ENCODE peak calls at places on chromosomes 4 and X, in six cellular contexts. R is endodermal cell; U is CD8-positive, alpha-beta memory T cell; I is spleen; D is Peyer's patch; B is sigmoid colon. K is an unnamed sample.

GRCh38 chr4:147578057-147578476 is 39.1 kb upstream of the TMEM184C start:
- DNase-seq in I (no peak), D (no peak), R (no peak), B (no peak), U (no peak), K (no peak)

GRCh38 chrX:104137496-104137895 is 19.3 kb downstream of the SLC25A53 start:
- DNase-seq in B (no peak), D (no peak), U (no peak), I (no peak), R (no peak), K (no peak)

GRCh38 chr4:81442479-81443085 is 29.1 kb downstream of the RASGEF1B start:
- DNase-seq in B (no peak), D (no peak), I (no peak), R (no peak), U (no peak), K (no peak)

GRCh38 chr4:81164623-81165416 is 50.2 kb downstream of the PRKG2 start:
- DNase-seq in B (no peak), I (no peak), R (no peak), U (no peak), D (no peak), K (no peak)

GRCh38 chr4:60682901-60683300 is 517.2 kb upstream of the ADGRL3 start:
- DNase-seq in D (no peak), I (no peak), R (no peak), B (no peak), U (no peak), K (no peak)

GRCh38 chr4:186657766-186658165 is 65.9 kb downstream of the FAT1 start:
- DNase-seq in D (no peak), U (no peak), R (no peak), B (no peak), I (no peak), K (no peak)

GRCh38 chrX:150880808-150881165 is 17.7 kb downstream of the CD99L2 start:
- DNase-seq in B (no peak), I (no peak), D (no peak), R (no peak), U (no peak), K (no peak)

GRCh38 chrX:30570505-30570904 is 7.1 kb downstream of the TASL start:
- DNase-seq in I (no peak), U (peak), D (no peak), R (no peak), B (no peak), K (no peak)

GRCh38 chr4:34720563-34720962 is 1523.8 kb downstream of the ARAP2 start:
- DNase-seq in D (no peak), I (no peak), B (no peak), R (no peak), U (no peak), K (no peak)

GRCh38 chr4:134727696-134728095 is 526.1 kb upstream of the PABPC4L start:
- DNase-seq in D (no peak), B (no peak), R (no peak), I (no peak), U (no peak), K (no peak)

GRCh38 chr4:76752911-76753494 is 144.9 kb downstream of the SOWAHB start:
- DNase-seq in B (no peak), D (no peak), U (no peak), I (no peak), R (no peak), K (no peak)

GRCh38 chr4:183852910-183853555 is 52.1 kb upstream of the STOX2 start:
- DNase-seq in I (no peak), U (no peak), B (no peak), R (no peak), D (no peak), K (no peak)

GRCh38 chr4:40046311-40046980 is 10.2 kb upstream of the N4BP2 start:
- DNase-seq in D (no peak), I (no peak), U (no peak), R (no peak), B (no peak), K (no peak)

GRCh38 chr4:74675673-74676279 is 118.5 kb downstream of the BTC start:
- DNase-seq in R (no peak), D (no peak), B (no peak), I (no peak), U (no peak), K (no peak)

GRCh38 chr4:73998040-73999011 is at the start of gene CXCL5:
- DNase-seq in B (no peak), I (peak), R (peak), D (no peak), U (no peak), K (peak)

GRCh38 chrX:107742754-107743191 is 32.8 kb downstream of the TSC22D3 start:
- DNase-seq in I (peak), U (no peak), B (no peak), D (no peak), R (peak), K (peak)

GRCh38 chrX:97685753-97686152 is 802.0 kb downstream of the RPA4 start:
- DNase-seq in R (no peak), D (no peak), U (no peak), I (no peak), B (no peak), K (no peak)

GRCh38 chrX:63430026-63430425 is 78.9 kb upstream of the SPIN4 start:
- DNase-seq in D (no peak), U (no peak), I (no peak), R (no peak), B (no peak), K (no peak)

GRCh38 chrX:71099736-71100135 is 4.1 kb downstream of the FOXO4 start:
- DNase-seq in B (no peak), D (no peak), I (peak), U (no peak), R (peak), K (no peak)

GRCh38 chr4:157172011-157172410 is 48.5 kb upstream of the GRIA2 start:
- DNase-seq in I (no peak), D (no peak), R (no peak), B (no peak), U (no peak), K (no peak)

GRCh38 chr4:38739438-38739837 is 43.4 kb downstream of the TLR10 start:
- DNase-seq in D (no peak), R (no peak), U (no peak), I (no peak), B (no peak), K (no peak)

GRCh38 chrX:29478336-29479069 is 736.9 kb upstream of the MAGEB2 start:
- DNase-seq in B (no peak), U (no peak), D (no peak), I (no peak), R (peak), K (no peak)

GRCh38 chr4:137408527-137409177 is 123.6 kb downstream of the PCDH18 start:
- DNase-seq in U (no peak), I (no peak), D (no peak), R (no peak), B (no peak), K (no peak)

GRCh38 chrX:30620125-30620524 is 33.1 kb upstream of the GK start:
- DNase-seq in B (no peak), R (no peak), D (no peak), U (no peak), I (no peak), K (no peak)

GRCh38 chrX:129961180-129962083 is 21.0 kb upstream of the BCORL1 start:
- DNase-seq in U (peak), I (peak), B (peak), R (peak), D (peak), K (peak)

GRCh38 chr4:2942037-2942531 is 21.1 kb downstream of the NOP14 start:
- DNase-seq in U (peak), D (no peak), I (peak), R (peak), B (no peak), K (no peak)

GRCh38 chr4:45280121-45280520 is 553.8 kb upstream of the GNPDA2 start:
- DNase-seq in B (no peak), U (no peak), I (no peak), R (no peak), D (no peak), K (no peak)

GRCh38 chr4:146915132-146915531 is 30.5 kb downstream of the TTC29 start:
- DNase-seq in B (no peak), R (no peak), U (no peak), D (no peak), I (no peak), K (no peak)

GRCh38 chrX:118634336-118634735 is 93.1 kb upstream of the IL13RA1 start:
- DNase-seq in B (no peak), U (no peak), R (no peak), D (no peak), I (peak), K (no peak)
- H3K27ac ChIP-seq in B (no peak), U (no peak), R (no peak), D (no peak), I (no peak), K (no peak)

GRCh38 chr4:155757745-155758265 is 1.0 kb upstream of the GUCY1B1 start:
- DNase-seq in B (no peak), D (no peak), I (no peak), R (no peak), U (no peak), K (no peak)

GRCh38 chr4:155759372-155760252 is 791 bp downstream of the GUCY1B1 start:
- DNase-seq in I (peak), D (no peak), B (peak), R (peak), U (no peak), K (peak)

GRCh38 chr4:155761916-155762315 is 3.1 kb downstream of the GUCY1B1 start:
- DNase-seq in D (no peak), B (no peak), U (no peak), I (no peak), R (no peak), K (no peak)

GRCh38 chr4:155761047-155761446 is 2.2 kb downstream of the GUCY1B1 start:
- DNase-seq in I (no peak), D (no peak), U (no peak), R (no peak), B (no peak), K (no peak)

DNA sequence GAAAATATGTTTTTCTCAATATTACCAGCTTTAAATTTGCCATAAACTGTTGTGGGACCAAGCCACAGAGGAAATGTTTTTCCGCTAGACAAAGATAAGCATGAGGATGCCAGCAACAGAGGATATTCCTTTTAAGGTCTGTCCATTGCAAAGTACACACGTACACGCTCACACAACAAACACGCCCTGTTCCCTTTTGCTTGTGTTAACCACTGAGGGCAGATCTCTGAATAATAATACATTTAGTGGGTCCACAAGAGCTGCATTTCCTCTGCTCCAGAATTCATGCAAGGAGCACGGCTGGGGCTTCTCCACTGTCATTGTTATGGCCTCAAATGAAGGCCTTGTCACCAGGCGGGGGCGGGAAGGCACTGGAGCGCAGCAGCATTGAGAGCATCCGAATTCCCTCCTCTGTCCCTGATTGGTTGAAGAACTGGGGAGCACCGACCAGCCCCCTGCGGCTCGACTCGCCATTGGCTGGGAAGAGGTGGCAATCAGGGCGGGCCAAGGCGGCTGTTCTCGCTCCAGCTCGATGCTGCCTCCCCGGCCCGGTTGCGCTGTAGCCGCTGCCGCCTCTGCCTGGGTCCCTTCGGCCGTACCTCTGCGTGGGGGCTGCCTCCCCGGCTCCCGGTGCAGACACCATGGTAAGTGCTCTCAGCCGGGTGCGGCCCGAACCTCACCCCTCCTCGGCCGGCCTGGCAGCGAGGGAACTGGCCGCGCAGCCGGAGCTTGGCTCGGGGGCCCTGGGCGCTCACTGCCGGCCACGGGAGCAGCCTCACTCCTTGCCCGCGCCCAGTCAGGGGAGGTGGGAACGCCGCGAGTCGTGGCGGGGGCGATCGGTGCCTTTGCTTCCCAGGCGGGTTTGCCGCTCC is at the start of gene GUCY1B1:
- DNase-seq in B (peak), R (peak), D (peak), I (peak), U (peak), K (peak)
- H3K4me3 ChIP-seq in B (peak), R (peak), D (peak), I (peak), U (no peak), K (peak)

GRCh38 chr4:108644237-108644636 is 6.2 kb upstream of the OSTC start:
- DNase-seq in B (no peak), R (no peak), U (no peak), D (no peak), I (no peak), K (no peak)

GRCh38 chr4:108646706-108647105 is 3.7 kb upstream of the OSTC start:
- DNase-seq in B (no peak), D (no peak), I (no peak), R (no peak), U (no peak), K (no peak)

GRCh38 chr4:108651068-108651794 is 832 bp downstream of the OSTC start:
- DNase-seq in U (no peak), I (no peak), D (no peak), R (no peak), B (no peak), K (no peak)

GRCh38 chr4:108650212-108651067 is at the start of gene OSTC:
- DNase-seq in R (peak), I (peak), B (peak), D (peak), U (peak), K (peak)

DNA sequence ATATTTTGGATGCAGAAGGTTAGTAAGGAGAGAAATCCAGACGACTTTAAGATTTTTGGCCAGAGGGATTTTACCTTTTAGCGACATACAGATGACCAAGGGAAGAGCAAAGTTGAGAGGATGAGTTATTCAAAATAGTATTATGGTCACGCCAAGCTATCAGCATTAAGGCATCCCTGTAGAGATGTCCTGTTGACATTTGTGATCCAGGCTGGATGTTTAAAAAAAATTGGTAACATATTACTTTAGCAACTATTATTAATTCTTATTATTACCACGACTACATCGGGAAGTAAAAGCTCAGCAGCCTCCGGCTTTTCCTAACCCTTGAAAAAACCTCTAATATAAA is 562 bp upstream of the OSTC start:
- DNase-seq in U (no peak), B (no peak), I (no peak), D (no peak), R (no peak), K (no peak)
- H3K27ac ChIP-seq in U (peak), B (peak), I (peak), D (peak), R (no peak), K (peak)

DNA sequence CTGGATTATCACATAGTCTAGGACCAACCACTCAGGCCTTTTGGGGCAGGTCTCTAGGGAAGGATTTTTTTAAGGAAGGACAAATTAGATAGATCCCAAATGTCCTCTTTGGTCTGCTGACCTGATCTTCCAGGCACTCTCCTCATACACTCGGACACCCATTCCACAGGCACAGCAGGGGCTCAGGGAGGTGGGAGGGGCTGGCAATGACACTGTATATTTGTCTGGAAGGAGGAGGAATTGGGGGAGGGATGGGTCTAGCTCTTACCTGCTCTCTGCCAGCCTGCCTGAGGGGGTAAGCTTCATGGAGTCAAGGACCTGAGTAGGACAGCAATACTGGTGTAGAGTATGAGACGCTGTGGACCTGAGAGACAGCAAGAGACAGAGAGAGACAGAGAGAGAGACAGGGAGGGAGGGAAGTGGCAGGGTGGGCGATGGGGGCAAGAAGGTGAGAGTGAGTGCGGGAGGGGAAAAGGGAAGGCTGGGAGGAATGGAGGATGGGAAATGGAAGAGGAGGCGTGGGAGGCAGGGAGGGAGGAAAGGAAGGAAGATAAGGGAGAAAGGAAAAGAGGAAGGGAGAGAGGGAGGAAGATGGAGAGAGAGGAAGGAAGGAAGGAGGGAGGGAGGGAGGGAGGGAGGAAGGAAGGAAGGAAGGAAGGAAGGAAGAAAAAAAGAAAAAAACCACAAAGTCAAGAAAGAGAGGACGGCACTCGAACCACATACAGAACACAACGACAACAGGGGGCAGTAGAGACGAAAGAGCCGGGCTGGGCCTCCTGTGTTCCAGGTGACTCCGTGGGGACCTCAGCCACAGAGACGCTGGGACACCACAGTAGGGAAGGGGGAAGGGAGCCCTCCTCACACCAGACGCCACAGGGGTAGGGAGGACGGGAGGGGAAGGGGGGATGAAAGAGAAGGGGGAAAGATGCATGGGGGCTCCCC is 1.8 kb downstream of the IQSEC2 start:
- DNase-seq in I (no peak), D (no peak), R (peak), U (no peak), B (peak), K (no peak)
- H3K4me3 ChIP-seq in I (no peak), D (peak), R (peak), U (no peak), B (peak), K (peak)

GRCh38 chr4:82754546-82755165 is 43.9 kb downstream of the SCD5 start:
- DNase-seq in B (no peak), R (peak), U (no peak), D (no peak), I (peak), K (no peak)

GRCh38 chr4:82756061-82756460 is 42.5 kb downstream of the SCD5 start:
- DNase-seq in I (no peak), U (no peak), B (no peak), D (no peak), R (peak), K (no peak)

GRCh38 chr4:82748781-82749504 is 49.7 kb downstream of the SCD5 start:
- DNase-seq in U (no peak), B (no peak), D (no peak), I (peak), R (peak), K (no peak)

GRCh38 chr4:82753238-82753637 is 45.4 kb downstream of the SCD5 start:
- DNase-seq in B (no peak), U (no peak), D (no peak), I (peak), R (peak), K (peak)

GRCh38 chr4:82753725-82754410 is 44.7 kb downstream of the SCD5 start:
- DNase-seq in R (peak), D (no peak), I (peak), U (no peak), B (no peak), K (peak)
- H3K27ac ChIP-seq in R (no peak), D (no peak), I (no peak), U (no peak), B (peak), K (peak)

GRCh38 chr4:152605031-152605430 is 69.1 kb upstream of the FBXW7 start:
- DNase-seq in D (no peak), U (no peak), R (peak), I (no peak), B (no peak), K (no peak)

GRCh38 chr4:152609460-152609859 is 70.3 kb downstream of the TMEM154 start:
- DNase-seq in D (no peak), R (peak), U (no peak), B (no peak), I (no peak), K (no peak)

GRCh38 chr4:152606800-152607577 is 71.1 kb upstream of the FBXW7 start:
- DNase-seq in D (no peak), I (no peak), B (no peak), U (no peak), R (peak), K (no peak)

GRCh38 chr4:152605641-152606304 is 69.9 kb upstream of the FBXW7 start:
- DNase-seq in B (no peak), U (no peak), R (peak), I (no peak), D (no peak), K (no peak)
- H3K4me3 ChIP-seq in B (no peak), U (no peak), R (no peak), I (no peak), D (no peak), K (no peak)

DNA sequence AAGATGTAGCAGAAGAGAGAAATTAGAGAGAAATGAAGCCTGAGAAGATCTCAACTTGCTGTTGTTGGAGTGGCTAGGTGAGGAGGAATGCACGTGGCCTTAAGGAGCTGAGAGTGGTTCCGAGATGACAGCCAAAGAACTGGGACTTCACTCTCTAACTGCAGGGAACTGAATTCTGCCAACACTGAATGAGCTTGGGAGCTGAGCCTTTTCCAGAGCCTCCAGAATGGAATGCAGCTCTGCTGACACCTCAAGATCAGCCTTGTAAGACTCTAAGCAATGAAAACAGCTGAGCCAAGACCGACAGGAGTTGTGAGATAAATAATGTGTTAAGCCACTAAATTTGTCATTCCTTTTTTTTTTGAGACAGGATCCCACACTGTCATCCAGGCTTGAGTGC is 73.0 kb downstream of the TLL1 start:
- DNase-seq in U (no peak), R (no peak), B (no peak), I (no peak), D (no peak), K (no peak)
- H3K27ac ChIP-seq in U (no peak), R (no peak), B (no peak), I (no peak), D (no peak), K (no peak)

GRCh38 chr4:44016582-44017421 is 431.8 kb downstream of the KCTD8 start:
- DNase-seq in I (no peak), B (no peak), D (no peak), R (no peak), U (no peak), K (no peak)
- H3K4me3 ChIP-seq in I (no peak), B (no peak), D (no peak), R (no peak), U (no peak), K (no peak)

GRCh38 chr4:99323761-99324160 is 2.6 kb upstream of the ADH1B start:
- DNase-seq in R (no peak), B (peak), D (no peak), U (no peak), I (no peak), K (no peak)

GRCh38 chr4:99324361-99324760 is 3.2 kb upstream of the ADH1B start:
- DNase-seq in R (no peak), I (no peak), U (no peak), B (no peak), D (no peak), K (no peak)

GRCh38 chr4:99324978-99325377 is 3.8 kb upstream of the ADH1B start:
- DNase-seq in I (no peak), R (no peak), U (no peak), D (no peak), B (peak), K (peak)

GRCh38 chr4:99317354-99317753 is 3.8 kb downstream of the ADH1B start:
- DNase-seq in D (no peak), U (no peak), I (no peak), B (no peak), R (no peak), K (no peak)

GRCh38 chr4:99321241-99322191 is at the start of gene ADH1B:
- DNase-seq in R (no peak), I (no peak), B (no peak), U (no peak), D (no peak), K (no peak)
- H3K27ac ChIP-seq in R (no peak), I (no peak), B (peak), U (no peak), D (peak), K (peak)

K was measured in psoas muscle.